ENCODE peak calls at places on chromosomes 12 and 14, in ten cellular contexts. E, Z, C, V, R, J, U, H, X and A are unnamed samples.

GRCh38 chr12:51994539-51994820 is 12.3 kb upstream of the TAMALIN start:
- DNase-seq in C (no peak), X (no peak), J (no peak), E (no peak), H (no peak), U (no peak), R (no peak), V (no peak), Z (no peak), A (no peak)

GRCh38 chr12:43637116-43637515 is 85.1 kb upstream of the ADAMTS20 start:
- DNase-seq in Z (no peak), V (no peak), R (no peak), J (no peak), H (no peak), E (no peak), C (no peak), X (no peak), U (no peak), A (no peak)

GRCh38 chr12:109156586-109156985 is 40.2 kb downstream of the ACACB start:
- DNase-seq in Z (no peak), H (no peak), U (no peak), V (no peak), J (no peak), E (no peak), R (no peak), C (no peak), X (no peak), A (no peak)

GRCh38 chr14:92650581-92651105 is 97.8 kb downstream of the LGMN start:
- DNase-seq in E (no peak), H (no peak), X (no peak), Z (no peak), V (no peak), J (no peak), R (no peak), C (no peak), U (no peak), A (peak; percentile 57)

GRCh38 chr12:111819191-111820158 is 22.6 kb upstream of the MAPKAPK5 start:
- DNase-seq in E (no peak), H (no peak), C (no peak), X (no peak), U (no peak), J (no peak), Z (no peak), V (no peak), R (no peak), A (no peak)

GRCh38 chr12:1811281-1811947 is 9.0 kb upstream of the LRTM2 start:
- DNase-seq in U (no peak), E (no peak), X (peak; percentile 32), J (no peak), Z (no peak), R (peak; percentile 36), H (no peak), C (no peak), V (no peak), A (no peak)

GRCh38 chr12:124625867-124626675 is 58.7 kb upstream of the NCOR2 start:
- DNase-seq in E (no peak), V (peak; percentile 89), C (no peak), Z (no peak), H (peak; percentile 88), J (no peak), X (peak; percentile 80), R (peak; percentile 91), U (no peak), A (no peak)

GRCh38 chr12:3441435-3441834 is 49.6 kb upstream of the PRMT8 start:
- DNase-seq in H (no peak), R (no peak), U (no peak), E (no peak), C (no peak), Z (no peak), J (no peak), X (no peak), V (no peak), A (no peak)

GRCh38 chr12:16389594-16389993 is 42.1 kb downstream of the MGST1 start:
- DNase-seq in U (no peak), E (no peak), V (peak; percentile 91), Z (no peak), R (peak; percentile 41), J (no peak), H (no peak), X (peak; percentile 65), C (no peak), A (no peak)

GRCh38 chr12:16384732-16385131 is 37.3 kb downstream of the MGST1 start:
- DNase-seq in E (no peak), X (no peak), R (no peak), J (no peak), H (no peak), U (no peak), Z (no peak), V (no peak), C (no peak), A (no peak)

GRCh38 chr12:16387919-16388318 is 40.5 kb downstream of the MGST1 start:
- DNase-seq in U (no peak), V (no peak), C (no peak), X (no peak), J (no peak), E (no peak), R (no peak), H (no peak), Z (no peak), A (no peak)

DNA sequence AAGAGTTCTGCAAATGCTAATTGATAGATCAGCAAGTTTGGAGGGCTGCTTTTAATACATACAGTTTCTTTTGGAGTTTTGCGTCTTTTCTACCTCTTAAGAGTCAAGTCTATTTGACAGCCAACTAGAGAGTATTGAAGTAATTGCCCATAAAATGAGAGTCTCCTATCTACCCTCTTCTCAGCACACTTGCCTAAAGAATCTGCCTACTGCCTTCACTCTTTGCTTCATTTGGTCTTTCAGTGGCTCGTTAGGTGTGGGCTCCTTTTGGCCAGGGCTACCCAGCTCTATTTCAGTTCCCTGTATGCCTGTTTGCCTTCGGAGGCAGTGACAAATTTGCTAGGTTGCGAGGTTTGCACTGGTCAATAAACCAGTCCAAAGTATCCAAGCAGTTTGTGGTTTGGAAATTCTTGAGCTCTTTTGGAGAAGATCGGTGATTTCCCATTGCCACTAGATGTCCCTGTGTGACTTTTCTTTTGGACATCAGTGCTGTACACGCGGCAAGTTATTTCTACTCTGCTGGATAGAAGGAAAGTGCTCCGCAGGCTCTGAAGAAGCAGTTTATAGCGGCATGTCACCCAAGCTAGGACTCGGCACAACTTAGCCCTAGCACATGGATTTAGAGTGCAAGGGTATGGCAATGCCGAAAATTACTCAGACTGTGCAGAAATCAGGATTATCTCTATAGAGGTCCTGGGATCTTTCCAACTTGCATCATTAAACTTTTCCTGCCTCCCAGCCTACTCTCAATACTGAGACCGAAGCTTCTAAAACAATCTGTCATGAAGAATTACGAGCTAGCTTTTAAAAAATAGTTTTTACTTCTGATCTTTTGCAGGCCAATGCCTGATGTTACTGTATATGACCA is 38.6 kb downstream of the MGST1 start:
- DNase-seq in Z (peak; percentile 28), J (peak; percentile 12), X (peak; percentile 73), E (peak; percentile 20), H (no peak), V (peak; percentile 77), R (peak; percentile 87), C (no peak), U (peak; percentile 10), A (no peak)
- TF ChIP-seq CTCF in Z (no peak), J (no peak), X (peak; percentile 52), E (peak; percentile 42), H (peak; percentile 19), V (peak; percentile 54), R (peak; percentile 47), C (peak; percentile 43), U (peak; percentile 20), A (peak; percentile 82)

GRCh38 chr12:128613821-128614220 is 209.9 kb downstream of the SLC15A4 start:
- DNase-seq in V (no peak), U (peak; percentile 41), R (no peak), C (no peak), E (no peak), Z (no peak), J (no peak), X (no peak), H (no peak), A (no peak)
- TF ChIP-seq CTCF in V (no peak), U (peak; percentile 21), R (no peak), C (no peak), E (no peak), Z (peak; percentile 20), J (no peak), X (no peak), H (no peak), A (no peak)

GRCh38 chr12:97404093-97404492 is 58.5 kb upstream of the RMST start:
- DNase-seq in X (no peak), C (no peak), H (no peak), J (no peak), E (no peak), Z (no peak), V (no peak), R (no peak), U (no peak), A (no peak)

GRCh38 chr12:97408363-97408762 is 54.2 kb upstream of the RMST start:
- DNase-seq in J (no peak), E (no peak), R (no peak), V (no peak), C (no peak), X (no peak), Z (no peak), H (no peak), U (no peak), A (no peak)

DNA sequence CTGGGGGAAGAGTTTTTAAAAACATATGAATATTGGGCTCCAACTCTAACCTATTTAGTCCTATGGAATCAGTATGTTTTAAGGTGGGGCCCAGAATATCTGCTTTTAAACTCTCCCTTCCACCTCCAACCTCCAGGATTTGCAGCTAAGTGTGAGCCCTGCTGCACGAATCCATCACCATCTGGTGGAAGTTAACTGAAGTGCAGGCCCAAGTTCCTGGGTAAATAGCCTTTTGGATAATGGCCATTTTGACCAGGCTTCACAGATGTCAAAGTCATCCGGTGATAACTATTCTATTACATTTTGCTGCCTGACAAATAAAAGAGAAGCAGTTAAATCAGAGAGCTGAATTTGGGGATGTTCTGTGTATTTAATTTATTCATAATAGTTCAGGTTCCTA is 58.1 kb upstream of the RMST start:
- DNase-seq in R (peak; percentile 31), C (peak; percentile 13), Z (peak; percentile 47), H (no peak), X (peak; percentile 42), V (peak; percentile 25), J (peak; percentile 65), E (peak; percentile 57), U (peak; percentile 69), A (no peak)
- TF ChIP-seq CTCF in R (peak; percentile 41), C (peak; percentile 75), Z (peak; percentile 75), H (peak; percentile 45), X (peak; percentile 81), V (peak; percentile 59), J (peak; percentile 72), E (peak; percentile 97), U (peak; percentile 78), A (peak; percentile 77)

DNA sequence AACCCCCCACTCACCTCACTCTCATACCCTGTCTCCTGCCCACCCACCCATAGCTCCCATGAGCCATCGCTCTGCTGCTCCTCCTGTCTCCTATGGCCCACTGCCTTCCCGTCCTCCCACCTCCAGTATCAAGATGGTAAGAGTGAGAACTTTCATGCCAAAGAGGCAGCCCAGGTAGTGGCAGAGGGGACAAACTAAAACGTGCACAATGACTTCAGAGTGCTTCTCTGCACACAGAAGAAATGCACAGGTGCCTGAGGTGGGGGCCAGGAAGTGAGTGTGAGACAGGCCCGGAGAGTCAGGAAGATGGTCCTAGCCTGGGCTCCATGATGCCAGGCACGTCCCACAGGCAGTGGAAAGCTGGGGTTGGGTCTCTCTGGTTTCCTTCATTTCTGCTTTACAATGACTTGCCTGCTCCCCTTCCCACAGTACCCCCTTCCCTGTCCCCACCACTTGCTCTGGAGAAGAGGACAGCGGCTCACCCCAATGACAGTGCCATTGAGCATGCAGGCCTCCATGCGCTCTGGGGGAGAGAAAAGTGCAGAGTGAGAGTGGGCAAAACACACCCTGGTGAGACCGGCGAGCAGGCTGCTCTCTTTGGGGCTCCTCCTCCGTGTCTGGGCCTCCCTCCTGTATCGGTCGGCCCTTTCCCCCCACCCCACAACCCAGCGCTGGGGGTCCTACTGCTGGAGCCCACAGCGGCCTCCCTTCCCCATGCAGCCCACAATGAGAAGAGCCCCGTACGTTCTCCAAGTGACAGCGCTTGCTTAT is 22.8 kb upstream of the ANO2 start:
- DNase-seq in C (no peak), H (no peak), X (no peak), U (no peak), V (no peak), J (no peak), R (no peak), E (no peak), Z (no peak), A (no peak)
- TF ChIP-seq CTCF in C (no peak), H (no peak), X (no peak), U (no peak), V (no peak), J (no peak), R (no peak), E (no peak), Z (no peak), A (no peak)